ENCODE peak calls at places on chromosome 3, in nine cellular contexts. M, I, V, Z, U, Y, J, G and H are unnamed samples.

GRCh38 chr3:33277193-33277882 is at the start of gene FBXL2:
- DNase-seq in Z (no peak), I (peak), Y (peak), U (peak), J (peak), V (peak), G (peak), M (peak), H (peak)

GRCh38 chr3:24299801-24300626 is 194.6 kb downstream of the THRB start:
- DNase-seq in V (peak), I (no peak), Y (no peak), U (peak), J (no peak), M (no peak), Z (peak), G (peak), H (no peak)

GRCh38 chr3:50484681-50485263 is 18.7 kb downstream of the CACNA2D2 start:
- DNase-seq in M (no peak), J (no peak), Y (no peak), V (no peak), Z (no peak), U (no peak), I (no peak), G (no peak), H (peak)

GRCh38 chr3:14598143-14598569 is 53.4 kb upstream of the CCDC174 start:
- DNase-seq in U (peak), J (no peak), Z (no peak), Y (peak), G (peak), I (peak), M (no peak), V (no peak), H (no peak)

GRCh38 chr3:114380233-114380645 is 86.4 kb downstream of the TIGIT start:
- DNase-seq in I (no peak), V (peak), G (peak), M (no peak), J (peak), Y (no peak), Z (no peak), U (peak), H (peak)

GRCh38 chr3:129415830-129416229 is 12.6 kb downstream of the EFCAB12 start:
- DNase-seq in Z (no peak), V (no peak), I (no peak), G (no peak), J (no peak), Y (no peak), U (no peak), M (no peak), H (no peak)

GRCh38 chr3:138442433-138442832 is 8.0 kb downstream of the ESYT3 start:
- DNase-seq in M (no peak), J (no peak), U (peak), Y (no peak), I (peak), V (peak), Z (no peak), G (peak), H (no peak)

GRCh38 chr3:156639414-156640023 is 34.9 kb upstream of the TIPARP start:
- DNase-seq in Y (no peak), V (no peak), U (no peak), G (no peak), J (no peak), Z (no peak), M (no peak), I (no peak), H (no peak)

GRCh38 chr3:171334465-171334811 is 125.8 kb downstream of the TNIK start:
- DNase-seq in Z (no peak), Y (no peak), M (no peak), V (no peak), I (no peak), G (peak), U (peak), J (peak), H (peak)

GRCh38 chr3:170641510-170642236 is 55.8 kb upstream of the SLC7A14 start:
- DNase-seq in M (no peak), I (no peak), G (no peak), J (no peak), V (no peak), U (peak), Z (no peak), Y (no peak), H (peak)

GRCh38 chr3:139204756-139205155 is 139.1 kb upstream of the MRPS22 start:
- DNase-seq in U (no peak), M (no peak), Y (no peak), J (no peak), I (no peak), G (no peak), Z (no peak), V (no peak), H (no peak)

GRCh38 chr3:57065588-57065987 is 5.1 kb downstream of the SPATA12 start:
- DNase-seq in M (no peak), G (no peak), I (peak), Z (no peak), V (peak), U (peak), J (no peak), Y (no peak), H (no peak)

GRCh38 chr3:21752749-21753347 is 1.8 kb upstream of the ZNF385D start:
- DNase-seq in G (peak), V (peak), M (no peak), Y (no peak), J (no peak), I (peak), U (peak), Z (no peak), H (peak)

GRCh38 chr3:182258538-182259177 is 534.6 kb upstream of the ATP11B start:
- DNase-seq in J (no peak), Y (no peak), G (peak), M (no peak), V (peak), I (peak), Z (no peak), U (peak), H (peak)